ENCODE peak calls at places on chromosomes 16 and 17, in seven cellular contexts. T is body of pancreas; L is BE2C; J is M059J; D is activated T-helper 1 cell treated with anti-CD3 and anti-CD28 coated beads, Interleukin-2, amount 50 U/mL, for 16 hours; H is HT1080; S is NCI-H1436 treated with DMSO at 0.1 percent for 48 hours. Y is an unnamed sample.

GRCh38 chr16:46884513-46885293 is 541 bp downstream of the GPT2 start:
- DNase-seq in T (peak), L (peak), J (peak), D (no peak), H (no peak), S (no peak), Y (no peak)

GRCh38 chr17:74249966-74250365 is 24.1 kb upstream of the DNAI2 start:
- DNase-seq in T (no peak), L (no peak), J (no peak), D (no peak), H (no peak), S (no peak), Y (no peak)

GRCh38 chr16:68752602-68753001 is 15.5 kb downstream of the CDH1 start:
- DNase-seq in T (no peak), L (no peak), J (no peak), D (no peak), H (no peak), S (no peak), Y (no peak)

GRCh38 chr17:50128441-50129302 is 1.3 kb downstream of the SAMD14 start:
- DNase-seq in T (no peak), L (no peak), J (no peak), D (no peak), H (no peak), S (no peak), Y (no peak)

GRCh38 chr17:21394265-21394664 is 18.1 kb downstream of the KCNJ12 start:
- DNase-seq in T (no peak), L (no peak), J (peak), D (no peak), H (peak), S (no peak), Y (no peak)

GRCh38 chr17:50064253-50064991 is 8.5 kb downstream of the ITGA3 start:
- DNase-seq in T (no peak), L (no peak), J (peak), D (no peak), H (peak), S (no peak), Y (peak)

GRCh38 chr16:7086842-7087616 is 245.6 kb upstream of the RBFOX1 start:
- DNase-seq in T (no peak), L (peak), J (peak), D (no peak), H (peak), S (no peak), Y (no peak)

GRCh38 chr17:78622491-78623265 is 45.5 kb upstream of the DNAH17 start:
- DNase-seq in T (no peak), L (no peak), J (no peak), D (no peak), H (no peak), S (no peak), Y (no peak)

GRCh38 chr16:31186176-31186575 is 6.2 kb downstream of the FUS start:
- DNase-seq in T (no peak), L (no peak), J (no peak), D (no peak), H (no peak), S (no peak), Y (no peak)

GRCh38 chr16:69938981-69939820 is 11.9 kb upstream of the CLEC18A start:
- DNase-seq in T (no peak), L (no peak), J (no peak), D (no peak), H (no peak), S (no peak), Y (no peak)

GRCh38 chr16:27518226-27518625 is 31.5 kb downstream of the GTF3C1 start:
- DNase-seq in T (no peak), L (no peak), J (no peak), D (no peak), H (no peak), S (no peak), Y (no peak)

GRCh38 chr17:77356690-77357201 is 216.0 kb downstream of the SEC14L1 start:
- DNase-seq in T (peak), L (no peak), J (no peak), D (no peak), H (no peak), S (no peak), Y (no peak)

GRCh38 chr16:78563905-78564304 is 464.5 kb downstream of the WWOX start:
- DNase-seq in T (no peak), L (no peak), J (no peak), D (no peak), H (no peak), S (peak), Y (no peak)

GRCh38 chr16:78993342-78993741 is 607.2 kb downstream of the MAF start:
- DNase-seq in T (no peak), L (no peak), J (no peak), D (no peak), H (no peak), S (peak), Y (no peak)

GRCh38 chr16:30091474-30092372 is at the start of gene TBX6:
- DNase-seq in T (peak), L (peak), J (peak), D (peak), H (peak), S (peak), Y (peak)

GRCh38 chr16:56679813-56680212 is 2.5 kb upstream of the MT1X start:
- DNase-seq in T (peak), L (no peak), J (peak), D (no peak), H (peak), S (no peak), Y (no peak)

GRCh38 chr17:72334205-72334604 is 213.4 kb downstream of the SOX9 start:
- DNase-seq in T (no peak), L (no peak), J (peak), D (no peak), H (peak), S (no peak), Y (no peak)

GRCh38 chr17:72145972-72146755 is 25.3 kb downstream of the SOX9 start:
- DNase-seq in T (no peak), L (no peak), J (peak), D (no peak), H (peak), S (no peak), Y (no peak)

GRCh38 chr17:78889525-78889924 is 13.5 kb downstream of the CEP295NL start:
- DNase-seq in T (no peak), L (no peak), J (no peak), D (no peak), H (no peak), S (no peak), Y (no peak)